ENCODE peak calls at places on chromosomes 5 and 9, in four cellular contexts. X is right lobe of liver, Q is colonic mucosa, I is astrocyte of the spinal cord. A is an unnamed sample.

GRCh38 chr9:92482336-92482735 is at the start of gene ASPN:
- DNase-seq in X (no peak), Q (no peak), I (peak), A (no peak)

GRCh38 chr5:79582186-79582585 is 30.1 kb upstream of the TENT2 start:
- DNase-seq in X (no peak), Q (no peak), I (no peak), A (no peak)

GRCh38 chr5:56161927-56162326 is 71.2 kb downstream of the ANKRD55 start:
- DNase-seq in X (no peak), Q (no peak), I (no peak), A (no peak)

GRCh38 chr5:138065102-138065501 is 18.7 kb upstream of the WNT8A start:
- DNase-seq in X (no peak), Q (no peak), I (no peak), A (no peak)

GRCh38 chr5:140642718-140643117 is 3.5 kb downstream of the TMCO6 start:
- DNase-seq in X (no peak), Q (no peak), I (peak), A (no peak)

GRCh38 chr5:153629027-153629426 is 138.6 kb downstream of the GRIA1 start:
- DNase-seq in X (no peak), Q (peak), I (peak), A (no peak)

GRCh38 chr9:104750185-104750762 is 2.8 kb downstream of the NIPSNAP3A start:
- DNase-seq in X (no peak), Q (no peak), I (no peak), A (no peak)

GRCh38 chr5:4188704-4189103 is 593.1 kb downstream of the IRX1 start:
- DNase-seq in X (no peak), Q (no peak), I (no peak), A (no peak)

GRCh38 chr9:106731910-106732309 is 131.1 kb upstream of the ZNF462 start:
- DNase-seq in X (no peak), Q (no peak), I (no peak), A (no peak)

GRCh38 chr5:77569409-77569808 is 69.1 kb downstream of the OTP start:
- DNase-seq in X (no peak), Q (no peak), I (no peak), A (no peak)

GRCh38 chr5:159905496-159905895 is 10.8 kb upstream of the ADRA1B start:
- DNase-seq in X (no peak), Q (peak), I (peak), A (no peak)

GRCh38 chr5:23506329-23507236 is 826 bp upstream of the PRDM9 start:
- DNase-seq in X (no peak), Q (no peak), I (peak), A (no peak)

GRCh38 chr9:33762343-33762742 is 33.0 kb upstream of the PRSS3 start:
- DNase-seq in X (no peak), Q (no peak), I (no peak), A (no peak)

GRCh38 chr5:93299596-93300308 is 281.3 kb downstream of the NR2F1-AS1 start:
- DNase-seq in X (no peak), Q (no peak), I (peak), A (no peak)

GRCh38 chr9:113492343-113493079 is 29.0 kb downstream of the RGS3 start:
- DNase-seq in X (no peak), Q (no peak), I (no peak), A (no peak)

GRCh38 chr5:96963267-96963666 is 27.4 kb downstream of the LNPEP start:
- DNase-seq in X (no peak), Q (peak), I (peak), A (no peak)

GRCh38 chr9:108108802-108109448 is 619.4 kb upstream of the KLF4 start:
- DNase-seq in X (no peak), Q (no peak), I (no peak), A (no peak)

GRCh38 chr9:92721548-92721947 is 43.1 kb downstream of the BICD2 start:
- DNase-seq in X (no peak), Q (no peak), I (no peak), A (no peak)

GRCh38 chr5:74685979-74686631 is 1.1 kb downstream of the HEXB start:
- DNase-seq in X (no peak), Q (peak), I (no peak), A (peak)

GRCh38 chr9:101736723-101737122 is 1.7 kb downstream of the GRIN3A start:
- DNase-seq in X (no peak), Q (no peak), I (no peak), A (no peak)

GRCh38 chr9:81416476-81417298 is 272.7 kb downstream of the TLE1 start:
- DNase-seq in X (no peak), Q (no peak), I (no peak), A (no peak)

GRCh38 chr9:135520916-135521607 is at the start of gene LCN1:
- DNase-seq in X (no peak), Q (no peak), I (no peak), A (no peak)

GRCh38 chr9:133969681-133970580 is 22.2 kb downstream of the VAV2 start:
- DNase-seq in X (peak), Q (no peak), I (no peak), A (no peak)

GRCh38 chr9:9719373-9720112 is 893.3 kb downstream of the PTPRD start:
- DNase-seq in X (no peak), Q (no peak), I (no peak), A (no peak)

GRCh38 chr9:104091708-104092107 is 2.4 kb upstream of the SMC2 start:
- DNase-seq in X (no peak), Q (peak), I (peak), A (peak)

GRCh38 chr5:39264528-39264927 is 45.2 kb upstream of the FYB1 start:
- DNase-seq in X (no peak), Q (no peak), I (no peak), A (peak)

GRCh38 chr9:72315510-72316287 is 49.3 kb downstream of the ZFAND5 start:
- DNase-seq in X (no peak), Q (peak), I (peak), A (no peak)

GRCh38 chr9:88829276-88829675 is 162.0 kb upstream of the S1PR3 start:
- DNase-seq in X (no peak), Q (no peak), I (peak), A (no peak)

GRCh38 chr5:179262126-179262920 is 82.9 kb downstream of the ADAMTS2 start:
- DNase-seq in X (no peak), Q (no peak), I (no peak), A (no peak)

GRCh38 chr5:126811515-126812198 is 34.7 kb downstream of the LMNB1 start:
- DNase-seq in X (no peak), Q (no peak), I (peak), A (no peak)

GRCh38 chr9:694499-695154 is 146.9 kb upstream of the DMRT1 start:
- DNase-seq in X (peak), Q (no peak), I (peak), A (no peak)

GRCh38 chr5:113092683-113093082 is 116.1 kb downstream of the DCP2 start:
- DNase-seq in X (no peak), Q (no peak), I (no peak), A (no peak)

GRCh38 chr5:168317521-168318147 is 26.2 kb downstream of the WWC1 start:
- DNase-seq in X (no peak), Q (no peak), I (peak), A (no peak)

DNA sequence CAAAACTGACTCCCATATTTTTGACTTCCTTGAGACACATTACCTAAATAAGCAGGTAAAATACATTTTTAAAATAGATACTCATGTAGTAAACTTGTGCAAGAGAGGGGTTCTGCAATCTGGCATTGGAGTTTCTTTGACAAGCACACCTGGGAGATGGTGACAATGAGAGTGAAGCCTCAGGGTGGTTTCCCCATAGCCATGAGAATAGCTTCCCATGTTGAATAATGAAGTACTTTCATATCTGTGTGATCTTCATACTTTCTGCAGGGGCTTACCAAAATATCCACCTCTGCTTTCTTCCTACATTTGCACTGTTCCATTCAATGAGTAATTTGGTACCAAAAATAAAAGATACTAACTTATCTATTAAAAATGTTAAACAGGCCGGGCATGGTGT is 44.7 kb upstream of the VCAN start:
- DNase-seq in X (no peak), Q (no peak), I (no peak), A (peak)
- TF ChIP-seq CTCF in X (no peak), Q (no peak), I (no peak), A (no peak)

DNA sequence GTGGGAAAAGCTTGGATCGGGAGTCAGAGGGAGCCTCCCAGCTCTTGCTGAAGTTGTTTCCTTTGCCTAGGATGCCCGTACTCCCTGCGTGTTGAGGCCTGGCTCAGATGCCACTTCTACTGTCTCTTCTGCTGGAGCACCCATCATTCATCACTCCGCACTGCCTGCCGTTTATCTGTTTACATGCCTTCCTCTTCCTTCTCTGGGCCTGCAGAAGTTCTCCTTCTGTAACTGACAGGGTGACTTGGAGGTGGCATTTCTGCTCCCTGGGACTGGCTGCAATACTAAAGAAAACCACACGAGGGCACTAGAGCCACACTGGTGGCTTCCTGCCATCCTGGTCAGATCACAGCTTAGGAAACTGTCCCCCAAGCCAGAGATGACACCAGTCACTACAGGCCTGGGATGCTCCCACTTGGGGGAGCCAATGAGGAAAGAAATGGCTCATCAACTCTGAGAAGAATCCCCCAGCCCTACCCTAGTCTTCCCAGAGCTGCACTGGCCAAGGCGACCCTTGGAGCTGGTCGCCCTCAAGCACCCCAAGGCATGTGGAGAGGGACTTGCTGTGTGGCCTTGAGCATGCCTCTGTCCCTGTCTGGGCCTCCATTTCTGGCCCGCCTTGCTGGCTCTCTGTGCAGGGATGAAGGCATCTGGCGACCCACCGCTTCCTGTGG is 9.7 kb upstream of the SLC25A51 start:
- DNase-seq in X (peak), Q (peak), I (peak), A (peak)
- TF ChIP-seq CTCF in X (peak), Q (peak), I (peak), A (peak)

DNA sequence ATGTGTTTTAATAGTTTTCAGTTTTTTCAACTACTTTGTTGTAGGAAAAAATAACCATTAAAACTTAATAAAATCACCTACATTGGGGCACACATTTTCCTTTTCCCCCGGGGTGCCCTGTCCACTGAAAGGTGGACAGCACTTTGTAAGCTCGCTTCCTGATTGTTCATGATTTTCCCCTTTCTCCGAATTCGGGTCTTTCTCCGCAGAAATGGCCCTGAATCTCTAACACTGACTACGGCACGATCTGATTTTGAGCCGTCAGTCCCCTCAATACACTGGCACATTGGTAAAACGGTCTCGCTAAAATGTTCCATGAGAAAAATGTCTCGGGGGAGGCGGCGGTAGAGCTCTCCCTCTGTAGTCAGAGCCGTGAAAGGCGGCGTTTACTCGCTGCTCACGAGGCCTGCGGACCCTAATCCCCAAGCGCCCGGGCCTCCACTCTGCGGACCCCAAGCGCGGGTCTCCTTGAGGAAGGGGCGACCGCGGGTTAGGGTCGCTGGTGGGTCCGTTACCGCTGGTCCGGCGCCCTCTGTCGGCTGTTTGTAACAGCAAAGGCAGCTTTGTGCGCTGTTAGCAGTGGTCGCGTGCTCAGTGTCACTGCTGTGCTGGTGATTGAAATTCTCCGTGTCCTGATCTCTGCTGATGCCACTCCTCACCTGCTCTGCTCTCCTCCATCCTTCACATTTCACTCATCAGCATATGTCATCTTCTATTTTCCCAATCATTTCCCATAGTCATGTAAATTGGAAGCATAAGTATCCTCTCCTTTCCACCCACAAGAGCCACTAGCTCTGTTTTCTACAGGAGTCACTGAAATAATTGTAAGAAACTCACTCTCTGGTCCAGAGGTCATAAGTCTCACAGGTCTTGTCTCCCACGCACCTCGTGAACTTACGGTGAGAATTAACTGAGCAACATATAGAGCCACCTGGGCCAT is 10.8 kb upstream of the IFNA2 start:
- DNase-seq in X (peak), Q (peak), I (peak), A (peak)
- TF ChIP-seq CTCF in X (peak), Q (peak), I (peak), A (peak)

GRCh38 chr9:125141251-125141650 is 2.1 kb downstream of the SCAI start:
- DNase-seq in X (no peak), Q (no peak), I (no peak), A (no peak)

GRCh38 chr9:125143377-125144090 is at the start of gene SCAI:
- DNase-seq in X (peak), Q (peak), I (peak), A (peak)

GRCh38 chr9:125140576-125140975 is 2.8 kb downstream of the SCAI start:
- DNase-seq in X (no peak), Q (no peak), I (no peak), A (no peak)

GRCh38 chr9:125141751-125142150 is 1.6 kb downstream of the SCAI start:
- DNase-seq in X (no peak), Q (no peak), I (no peak), A (no peak)

GRCh38 chr9:125142560-125143376 is 560 bp downstream of the SCAI start:
- DNase-seq in X (no peak), Q (peak), I (no peak), A (no peak)
- TF ChIP-seq CTCF in X (no peak), Q (no peak), I (no peak), A (no peak)

A was measured in GM10248.